ENCODE peak calls at places on chromosome 15, in ten cellular contexts. One of them, this sample, is unnamed.

GRCh38 chr15:63080638-63081250 is 38.2 kb downstream of the TPM1 start:
- ATAC-seq in lower lobe of right lung: no peak
- ATAC-seq in pancreas: no peak
- ATAC-seq in GM23338: no peak
- ATAC-seq in naive thymus-derived CD4-positive, alpha-beta T cell: no peak
- ATAC-seq in A549: no peak
- ATAC-seq in Panc1: no peak
- ATAC-seq in CD4-positive, CD25-positive, alpha-beta regulatory T cell: no peak
- ATAC-seq in upper lobe of right lung: peak; percentile 25
- ATAC-seq in IMR-90: peak; percentile 16
- ATAC-seq in this sample: peak; percentile 55

GRCh38 chr15:63939531-63940130 is 105.9 kb upstream of the HERC1 start:
- ATAC-seq in GM23338: no peak
- ATAC-seq in upper lobe of right lung: peak; percentile 78
- ATAC-seq in CD4-positive, CD25-positive, alpha-beta regulatory T cell: no peak
- ATAC-seq in IMR-90: peak; percentile 90
- ATAC-seq in pancreas: peak; percentile 63
- ATAC-seq in A549: no peak
- ATAC-seq in Panc1: no peak
- ATAC-seq in naive thymus-derived CD4-positive, alpha-beta T cell: peak; percentile 45
- ATAC-seq in lower lobe of right lung: peak; percentile 79
- ATAC-seq in this sample: peak; percentile 75

GRCh38 chr15:57686657-57687056 is 19.9 kb upstream of the POLR2M start:
- ATAC-seq in lower lobe of right lung: no peak
- ATAC-seq in CD4-positive, CD25-positive, alpha-beta regulatory T cell: no peak
- ATAC-seq in upper lobe of right lung: no peak
- ATAC-seq in GM23338: no peak
- ATAC-seq in Panc1: no peak
- ATAC-seq in IMR-90: no peak
- ATAC-seq in naive thymus-derived CD4-positive, alpha-beta T cell: no peak
- ATAC-seq in A549: no peak
- ATAC-seq in pancreas: peak; percentile 28
- ATAC-seq in this sample: peak; percentile 42

GRCh38 chr15:100703032-100703578 is 100.7 kb downstream of the ASB7 start:
- ATAC-seq in CD4-positive, CD25-positive, alpha-beta regulatory T cell: no peak
- ATAC-seq in Panc1: no peak
- ATAC-seq in lower lobe of right lung: no peak
- ATAC-seq in pancreas: no peak
- ATAC-seq in naive thymus-derived CD4-positive, alpha-beta T cell: no peak
- ATAC-seq in IMR-90: peak; percentile 57
- ATAC-seq in upper lobe of right lung: no peak
- ATAC-seq in A549: no peak
- ATAC-seq in GM23338: no peak
- ATAC-seq in this sample: no peak

GRCh38 chr15:52234596-52235541 is 43.7 kb upstream of the GNB5 start:
- ATAC-seq in CD4-positive, CD25-positive, alpha-beta regulatory T cell: peak; percentile 83
- ATAC-seq in upper lobe of right lung: peak; percentile 30
- ATAC-seq in GM23338: no peak
- ATAC-seq in Panc1: no peak
- ATAC-seq in A549: no peak
- ATAC-seq in naive thymus-derived CD4-positive, alpha-beta T cell: peak; percentile 82
- ATAC-seq in pancreas: peak; percentile 11
- ATAC-seq in IMR-90: no peak
- ATAC-seq in lower lobe of right lung: peak; percentile 20
- ATAC-seq in this sample: no peak

GRCh38 chr15:84398763-84399701 is 163.5 kb downstream of the GOLGA6L4 start:
- ATAC-seq in GM23338: peak; percentile 74
- ATAC-seq in IMR-90: no peak
- ATAC-seq in upper lobe of right lung: peak; percentile 41
- ATAC-seq in CD4-positive, CD25-positive, alpha-beta regulatory T cell: no peak
- ATAC-seq in lower lobe of right lung: peak; percentile 37
- ATAC-seq in A549: peak; percentile 58
- ATAC-seq in naive thymus-derived CD4-positive, alpha-beta T cell: peak; percentile 16
- ATAC-seq in pancreas: no peak
- ATAC-seq in Panc1: peak; percentile 38
- ATAC-seq in this sample: no peak

GRCh38 chr15:83318861-83319415 is 34.5 kb upstream of the BNC1 start:
- ATAC-seq in CD4-positive, CD25-positive, alpha-beta regulatory T cell: no peak
- ATAC-seq in naive thymus-derived CD4-positive, alpha-beta T cell: no peak
- ATAC-seq in pancreas: no peak
- ATAC-seq in upper lobe of right lung: no peak
- ATAC-seq in GM23338: no peak
- ATAC-seq in A549: no peak
- ATAC-seq in IMR-90: no peak
- ATAC-seq in Panc1: no peak
- ATAC-seq in lower lobe of right lung: no peak
- ATAC-seq in this sample: no peak

GRCh38 chr15:38085104-38085503 is 150.7 kb downstream of the TMCO5A start:
- ATAC-seq in Panc1: no peak
- ATAC-seq in upper lobe of right lung: peak; percentile 65
- ATAC-seq in lower lobe of right lung: peak; percentile 69
- ATAC-seq in naive thymus-derived CD4-positive, alpha-beta T cell: peak; percentile 69
- ATAC-seq in GM23338: no peak
- ATAC-seq in IMR-90: no peak
- ATAC-seq in CD4-positive, CD25-positive, alpha-beta regulatory T cell: peak; percentile 40
- ATAC-seq in pancreas: no peak
- ATAC-seq in A549: no peak
- ATAC-seq in this sample: no peak

GRCh38 chr15:88505721-88506120 is 38.2 kb downstream of the MRPS11 start:
- ATAC-seq in naive thymus-derived CD4-positive, alpha-beta T cell: no peak
- ATAC-seq in pancreas: no peak
- ATAC-seq in GM23338: no peak
- ATAC-seq in A549: no peak
- ATAC-seq in Panc1: no peak
- ATAC-seq in lower lobe of right lung: no peak
- ATAC-seq in upper lobe of right lung: no peak
- ATAC-seq in CD4-positive, CD25-positive, alpha-beta regulatory T cell: no peak
- ATAC-seq in IMR-90: no peak
- ATAC-seq in this sample: no peak

GRCh38 chr15:70479785-70480184 is 283.6 kb downstream of the UACA start:
- ATAC-seq in upper lobe of right lung: no peak
- ATAC-seq in pancreas: no peak
- ATAC-seq in A549: no peak
- ATAC-seq in Panc1: no peak
- ATAC-seq in naive thymus-derived CD4-positive, alpha-beta T cell: peak; percentile 26
- ATAC-seq in IMR-90: no peak
- ATAC-seq in CD4-positive, CD25-positive, alpha-beta regulatory T cell: no peak
- ATAC-seq in lower lobe of right lung: no peak
- ATAC-seq in GM23338: no peak
- ATAC-seq in this sample: no peak

GRCh38 chr15:91316123-91316522 is 216.1 kb downstream of the SV2B start:
- ATAC-seq in CD4-positive, CD25-positive, alpha-beta regulatory T cell: peak; percentile 31
- ATAC-seq in pancreas: no peak
- ATAC-seq in upper lobe of right lung: no peak
- ATAC-seq in naive thymus-derived CD4-positive, alpha-beta T cell: peak; percentile 45
- ATAC-seq in lower lobe of right lung: no peak
- ATAC-seq in Panc1: no peak
- ATAC-seq in GM23338: no peak
- ATAC-seq in A549: no peak
- ATAC-seq in IMR-90: no peak
- ATAC-seq in this sample: no peak

GRCh38 chr15:29207758-29208108 is 61.9 kb downstream of the NSMCE3 start:
- ATAC-seq in upper lobe of right lung: no peak
- ATAC-seq in A549: no peak
- ATAC-seq in Panc1: no peak
- ATAC-seq in lower lobe of right lung: no peak
- ATAC-seq in naive thymus-derived CD4-positive, alpha-beta T cell: no peak
- ATAC-seq in GM23338: no peak
- ATAC-seq in pancreas: no peak
- ATAC-seq in CD4-positive, CD25-positive, alpha-beta regulatory T cell: no peak
- ATAC-seq in IMR-90: no peak
- ATAC-seq in this sample: no peak

GRCh38 chr15:57442371-57442770 is 66.1 kb downstream of the CGNL1 start:
- ATAC-seq in GM23338: no peak
- ATAC-seq in lower lobe of right lung: no peak
- ATAC-seq in pancreas: no peak
- ATAC-seq in IMR-90: no peak
- ATAC-seq in Panc1: no peak
- ATAC-seq in upper lobe of right lung: no peak
- ATAC-seq in CD4-positive, CD25-positive, alpha-beta regulatory T cell: no peak
- ATAC-seq in naive thymus-derived CD4-positive, alpha-beta T cell: no peak
- ATAC-seq in A549: no peak
- ATAC-seq in this sample: no peak

GRCh38 chr15:63724760-63725159 is 109.0 kb downstream of the HERC1 start:
- ATAC-seq in GM23338: no peak
- ATAC-seq in CD4-positive, CD25-positive, alpha-beta regulatory T cell: no peak
- ATAC-seq in A549: no peak
- ATAC-seq in upper lobe of right lung: peak; percentile 54
- ATAC-seq in lower lobe of right lung: peak; percentile 34
- ATAC-seq in naive thymus-derived CD4-positive, alpha-beta T cell: no peak
- ATAC-seq in Panc1: no peak
- ATAC-seq in IMR-90: no peak
- ATAC-seq in pancreas: no peak
- ATAC-seq in this sample: no peak

GRCh38 chr15:67850995-67851535 is 11.2 kb upstream of the RNU6-1 start:
- ATAC-seq in A549: peak; percentile 61
- ATAC-seq in upper lobe of right lung: peak; percentile 73
- ATAC-seq in pancreas: peak; percentile 38
- ATAC-seq in lower lobe of right lung: peak; percentile 82
- ATAC-seq in naive thymus-derived CD4-positive, alpha-beta T cell: peak; percentile 76
- ATAC-seq in GM23338: no peak
- ATAC-seq in CD4-positive, CD25-positive, alpha-beta regulatory T cell: no peak
- ATAC-seq in Panc1: peak; percentile 37
- ATAC-seq in IMR-90: peak; percentile 37
- ATAC-seq in this sample: peak; percentile 71
- H3K4me1 ChIP-seq in A549: peaks cover 19% of the 10 kb centered on the region
- H3K4me1 ChIP-seq in upper lobe of right lung: peaks cover 7% of the 10 kb centered on the region
- H3K4me1 ChIP-seq in pancreas: no peaks in the 10 kb centered on the region
- H3K4me1 ChIP-seq in lower lobe of right lung: no peaks in the 10 kb centered on the region
- H3K4me1 ChIP-seq in naive thymus-derived CD4-positive, alpha-beta T cell: no peaks in the 10 kb centered on the region
- H3K4me1 ChIP-seq in GM23338: peaks cover 26% of the 10 kb centered on the region
- H3K4me1 ChIP-seq in CD4-positive, CD25-positive, alpha-beta regulatory T cell: no peaks in the 10 kb centered on the region
- H3K4me1 ChIP-seq in Panc1: peaks cover 18% of the 10 kb centered on the region
- H3K4me1 ChIP-seq in IMR-90: no peaks in the 10 kb centered on the region
- H3K4me1 ChIP-seq in this sample: no peaks in the 10 kb centered on the region

GRCh38 chr15:95981209-95981608 is 349.3 kb upstream of the NR2F2 start:
- ATAC-seq in naive thymus-derived CD4-positive, alpha-beta T cell: no peak
- ATAC-seq in upper lobe of right lung: no peak
- ATAC-seq in pancreas: no peak
- ATAC-seq in Panc1: no peak
- ATAC-seq in A549: no peak
- ATAC-seq in CD4-positive, CD25-positive, alpha-beta regulatory T cell: no peak
- ATAC-seq in lower lobe of right lung: no peak
- ATAC-seq in GM23338: no peak
- ATAC-seq in IMR-90: no peak
- ATAC-seq in this sample: no peak
- H3K4me1 ChIP-seq in naive thymus-derived CD4-positive, alpha-beta T cell: no peaks in the 10 kb centered on the region
- H3K4me1 ChIP-seq in upper lobe of right lung: no peaks in the 10 kb centered on the region
- H3K4me1 ChIP-seq in pancreas: no peaks in the 10 kb centered on the region
- H3K4me1 ChIP-seq in Panc1: no peaks in the 10 kb centered on the region
- H3K4me1 ChIP-seq in A549: no peaks in the 10 kb centered on the region
- H3K4me1 ChIP-seq in CD4-positive, CD25-positive, alpha-beta regulatory T cell: no peaks in the 10 kb centered on the region
- H3K4me1 ChIP-seq in lower lobe of right lung: no peaks in the 10 kb centered on the region
- H3K4me1 ChIP-seq in GM23338: no peaks in the 10 kb centered on the region
- H3K4me1 ChIP-seq in IMR-90: no peaks in the 10 kb centered on the region
- H3K4me1 ChIP-seq in this sample: no peaks in the 10 kb centered on the region

GRCh38 chr15:68816158-68816557 is 4.5 kb downstream of the ANP32A start:
- ATAC-seq in GM23338: no peak
- ATAC-seq in naive thymus-derived CD4-positive, alpha-beta T cell: no peak
- ATAC-seq in CD4-positive, CD25-positive, alpha-beta regulatory T cell: no peak
- ATAC-seq in Panc1: no peak
- ATAC-seq in IMR-90: no peak
- ATAC-seq in lower lobe of right lung: no peak
- ATAC-seq in pancreas: no peak
- ATAC-seq in A549: no peak
- ATAC-seq in upper lobe of right lung: no peak
- ATAC-seq in this sample: no peak

GRCh38 chr15:68812596-68813548 is 7.8 kb downstream of the ANP32A start:
- ATAC-seq in naive thymus-derived CD4-positive, alpha-beta T cell: no peak
- ATAC-seq in upper lobe of right lung: no peak
- ATAC-seq in lower lobe of right lung: no peak
- ATAC-seq in GM23338: no peak
- ATAC-seq in Panc1: no peak
- ATAC-seq in pancreas: no peak
- ATAC-seq in A549: no peak
- ATAC-seq in CD4-positive, CD25-positive, alpha-beta regulatory T cell: no peak
- ATAC-seq in IMR-90: peak; percentile 52
- ATAC-seq in this sample: no peak

GRCh38 chr15:68815598-68815997 is 5.1 kb downstream of the ANP32A start:
- ATAC-seq in GM23338: no peak
- ATAC-seq in upper lobe of right lung: no peak
- ATAC-seq in Panc1: no peak
- ATAC-seq in CD4-positive, CD25-positive, alpha-beta regulatory T cell: no peak
- ATAC-seq in pancreas: no peak
- ATAC-seq in IMR-90: no peak
- ATAC-seq in A549: no peak
- ATAC-seq in naive thymus-derived CD4-positive, alpha-beta T cell: no peak
- ATAC-seq in lower lobe of right lung: no peak
- ATAC-seq in this sample: no peak

GRCh38 chr15:68816795-68817303 is 3.8 kb downstream of the ANP32A start:
- ATAC-seq in Panc1: no peak
- ATAC-seq in CD4-positive, CD25-positive, alpha-beta regulatory T cell: no peak
- ATAC-seq in lower lobe of right lung: no peak
- ATAC-seq in A549: no peak
- ATAC-seq in IMR-90: no peak
- ATAC-seq in naive thymus-derived CD4-positive, alpha-beta T cell: no peak
- ATAC-seq in pancreas: no peak
- ATAC-seq in GM23338: no peak
- ATAC-seq in upper lobe of right lung: no peak
- ATAC-seq in this sample: no peak

DNA sequence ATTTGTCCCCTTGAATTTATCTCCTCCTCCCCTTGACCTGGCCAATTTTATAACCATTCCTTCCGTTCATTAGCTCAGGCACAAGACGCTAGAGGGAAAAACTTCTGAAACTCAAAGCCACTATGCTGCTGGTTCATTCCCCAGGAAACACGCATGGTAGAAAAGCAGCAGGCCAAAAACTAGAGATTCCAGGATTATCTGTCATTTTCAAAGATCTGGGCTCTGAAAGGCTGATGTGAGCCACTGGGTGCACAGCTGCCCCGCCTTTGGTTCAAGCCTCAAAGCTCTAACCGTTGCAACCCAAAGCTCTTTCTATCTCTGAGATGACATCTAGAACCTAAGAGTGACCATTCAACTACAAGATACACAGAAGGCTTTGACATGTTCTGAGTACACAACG is 6.1 kb downstream of the ANP32A start:
- ATAC-seq in IMR-90: no peak
- ATAC-seq in Panc1: no peak
- ATAC-seq in naive thymus-derived CD4-positive, alpha-beta T cell: no peak
- ATAC-seq in CD4-positive, CD25-positive, alpha-beta regulatory T cell: no peak
- ATAC-seq in upper lobe of right lung: no peak
- ATAC-seq in pancreas: no peak
- ATAC-seq in A549: no peak
- ATAC-seq in lower lobe of right lung: no peak
- ATAC-seq in GM23338: no peak
- ATAC-seq in this sample: no peak
- H3K4me1 ChIP-seq in IMR-90: peaks cover 19% of the 10 kb centered on the region
- H3K4me1 ChIP-seq in Panc1: peaks cover 43% of the 10 kb centered on the region
- H3K4me1 ChIP-seq in naive thymus-derived CD4-positive, alpha-beta T cell: peaks cover 34% of the 10 kb centered on the region
- H3K4me1 ChIP-seq in CD4-positive, CD25-positive, alpha-beta regulatory T cell: peaks cover 37% of the 10 kb centered on the region
- H3K4me1 ChIP-seq in upper lobe of right lung: peaks cover 36% of the 10 kb centered on the region
- H3K4me1 ChIP-seq in pancreas: peaks cover 27% of the 10 kb centered on the region
- H3K4me1 ChIP-seq in A549: peaks cover 40% of the 10 kb centered on the region
- H3K4me1 ChIP-seq in lower lobe of right lung: peaks cover 56% of the 10 kb centered on the region
- H3K4me1 ChIP-seq in GM23338: peaks cover 53% of the 10 kb centered on the region
- H3K4me1 ChIP-seq in this sample: no peaks in the 10 kb centered on the region

DNA sequence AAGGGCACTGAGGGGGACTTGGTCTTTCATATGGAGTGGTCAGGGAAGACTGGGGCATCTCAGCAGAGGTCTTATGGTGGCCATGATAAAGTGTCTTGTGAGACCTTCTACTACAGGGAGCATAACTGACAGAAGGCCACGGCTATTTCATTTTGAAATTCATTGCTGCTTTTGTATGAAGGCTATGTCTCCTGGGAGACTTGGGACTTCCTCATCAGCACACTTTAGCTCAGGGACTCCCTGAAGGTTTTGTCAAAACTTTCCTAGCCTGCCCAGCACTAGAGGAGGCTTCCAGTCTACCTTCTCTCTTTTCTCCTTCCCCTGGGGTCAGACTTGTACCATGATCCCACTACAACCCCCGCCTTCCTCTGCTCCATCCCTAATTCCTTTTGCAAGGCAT is 77.2 kb upstream of the RASGRF1 start:
- ATAC-seq in CD4-positive, CD25-positive, alpha-beta regulatory T cell: no peak
- ATAC-seq in GM23338: no peak
- ATAC-seq in A549: no peak
- ATAC-seq in Panc1: no peak
- ATAC-seq in upper lobe of right lung: no peak
- ATAC-seq in IMR-90: no peak
- ATAC-seq in naive thymus-derived CD4-positive, alpha-beta T cell: no peak
- ATAC-seq in pancreas: no peak
- ATAC-seq in lower lobe of right lung: no peak
- ATAC-seq in this sample: no peak
- H3K4me1 ChIP-seq in CD4-positive, CD25-positive, alpha-beta regulatory T cell: no peaks in the 10 kb centered on the region
- H3K4me1 ChIP-seq in GM23338: peaks cover 8% of the 10 kb centered on the region
- H3K4me1 ChIP-seq in A549: peaks cover 29% of the 10 kb centered on the region
- H3K4me1 ChIP-seq in Panc1: peaks cover 38% of the 10 kb centered on the region
- H3K4me1 ChIP-seq in upper lobe of right lung: peaks cover 3% of the 10 kb centered on the region
- H3K4me1 ChIP-seq in IMR-90: no peaks in the 10 kb centered on the region
- H3K4me1 ChIP-seq in naive thymus-derived CD4-positive, alpha-beta T cell: no peaks in the 10 kb centered on the region
- H3K4me1 ChIP-seq in pancreas: no peaks in the 10 kb centered on the region
- H3K4me1 ChIP-seq in lower lobe of right lung: peaks cover 8% of the 10 kb centered on the region
- H3K4me1 ChIP-seq in this sample: no peaks in the 10 kb centered on the region

This sample was measured in gastroesophageal sphincter.